ENCODE peak calls at places on chromosome 22, in six cellular contexts. D is GM06990, K is K562, E is fibroblast of pulmonary artery, X is ovary, N is transverse colon. B is an unnamed sample.

GRCh38 chr22:19825016-19825339 is 29.7 kb downstream of the GNB1L start:
- DNase-seq in D (no peak), K (no peak), E (no peak), X (no peak), N (no peak), B (no peak)

GRCh38 chr22:16654882-16655281 is 62.3 kb upstream of the CCT8L2 start:
- DNase-seq in D (no peak), K (no peak), E (no peak), X (no peak), N (no peak), B (no peak)

GRCh38 chr22:35597692-35598395 is 19.3 kb downstream of the MB start:
- DNase-seq in D (no peak), K (no peak), E (no peak), X (no peak), N (no peak), B (no peak)

GRCh38 chr22:26673485-26673884 is 16.1 kb downstream of the MIAT start:
- DNase-seq in D (no peak), K (no peak), E (peak; percentile 27), X (no peak), N (peak; percentile 22), B (peak; percentile 37)

GRCh38 chr22:31836010-31836409 is 82.2 kb downstream of the DEPDC5 start:
- DNase-seq in D (no peak), K (no peak), E (no peak), X (no peak), N (no peak), B (no peak)

GRCh38 chr22:33577862-33578411 is 342.3 kb downstream of the LARGE1 start:
- DNase-seq in D (no peak), K (no peak), E (no peak), X (no peak), N (no peak), B (no peak)

GRCh38 chr22:45472426-45472825 is 30.3 kb upstream of the FBLN1 start:
- DNase-seq in D (no peak), K (no peak), E (no peak), X (no peak), N (no peak), B (no peak)

GRCh38 chr22:31296258-31296657 is 4.0 kb upstream of the PIK3IP1 start:
- DNase-seq in D (no peak), K (no peak), E (peak; percentile 73), X (no peak), N (no peak), B (peak; percentile 44)

GRCh38 chr22:33542722-33543121 is 377.6 kb downstream of the LARGE1 start:
- DNase-seq in D (no peak), K (no peak), E (no peak), X (no peak), N (no peak), B (no peak)

GRCh38 chr22:26724414-26724813 is 67.0 kb downstream of the MIAT start:
- DNase-seq in D (no peak), K (no peak), E (no peak), X (no peak), N (no peak), B (no peak)

GRCh38 chr22:46374663-46375474 is 39.4 kb downstream of the TRMU start:
- DNase-seq in D (no peak), K (no peak), E (no peak), X (no peak), N (peak; percentile 85), B (no peak)

GRCh38 chr22:18991828-18992442 is 55.8 kb upstream of the PRODH start:
- DNase-seq in D (no peak), K (peak; percentile 15), E (no peak), X (no peak), N (no peak), B (no peak)

GRCh38 chr22:42388130-42388797 is 43.9 kb downstream of the NFAM1 start:
- DNase-seq in D (no peak), K (peak; percentile 30), E (peak; percentile 10), X (no peak), N (no peak), B (no peak)

GRCh38 chr22:27881404-27881803 is 37.7 kb downstream of the PITPNB start:
- DNase-seq in D (no peak), K (no peak), E (peak; percentile 60), X (peak; percentile 58), N (peak; percentile 35), B (peak; percentile 66)

GRCh38 chr22:35518781-35519180 is 21.9 kb upstream of the RASD2 start:
- DNase-seq in D (no peak), K (no peak), E (no peak), X (no peak), N (no peak), B (no peak)

GRCh38 chr22:17880020-17880419 is 105.8 kb upstream of the BID start:
- DNase-seq in D (no peak), K (no peak), E (no peak), X (no peak), N (no peak), B (no peak)

GRCh38 chr22:41799486-41800347 is 762 bp upstream of the CCDC134 start:
- DNase-seq in D (peak; percentile 24), K (peak; percentile 68), E (peak; percentile 22), X (no peak), N (peak; percentile 29), B (peak; percentile 56)

GRCh38 chr22:17962168-17962567 is 62.2 kb downstream of the MICAL3 start:
- DNase-seq in D (no peak), K (no peak), E (no peak), X (no peak), N (no peak), B (no peak)

GRCh38 chr22:32880061-32880460 is 78.6 kb downstream of the TIMP3 start:
- DNase-seq in D (no peak), K (no peak), E (peak; percentile 67), X (no peak), N (no peak), B (peak; percentile 40)

GRCh38 chr22:46791201-46791731 is 28.8 kb downstream of the TBC1D22A start:
- DNase-seq in D (no peak), K (no peak), E (peak; percentile 33), X (peak; percentile 43), N (peak; percentile 53), B (peak; percentile 60)

GRCh38 chr22:21698430-21699329 is 32.9 kb downstream of the PPIL2 start:
- DNase-seq in D (no peak), K (peak; percentile 65), E (peak; percentile 24), X (no peak), N (no peak), B (peak; percentile 31)

GRCh38 chr22:40300884-40301672 is 45.2 kb upstream of the ADSL start:
- DNase-seq in D (peak; percentile 17), K (no peak), E (no peak), X (no peak), N (no peak), B (no peak)

GRCh38 chr22:39175127-39176066 is 22.9 kb upstream of the CBX7 start:
- DNase-seq in D (no peak), K (no peak), E (no peak), X (peak; percentile 55), N (no peak), B (no peak)
- TF ChIP-seq CTCF in D (no peak), K (no peak), E (no peak), X (no peak), N (no peak), B (no peak)

GRCh38 chr22:29607426-29607825 is 4.0 kb downstream of the NF2 start:
- DNase-seq in D (no peak), K (no peak), E (peak; percentile 49), X (no peak), N (no peak), B (no peak)
- H3K4me3 ChIP-seq in D (no peak overlapping the region), K (no peak overlapping the region), E (no peak overlapping the region), X (no peak overlapping the region), N (no peak overlapping the region), B (no peak overlapping the region)

GRCh38 chr22:37199103-37199838 is 11.2 kb upstream of the C1QTNF6 start:
- DNase-seq in D (peak; percentile 99), K (peak; percentile 86), E (peak; percentile 98), X (peak; percentile 100), N (peak; percentile 100), B (peak; percentile 95)

GRCh38 chr22:37196539-37197450 is 8.7 kb upstream of the C1QTNF6 start:
- DNase-seq in D (no peak), K (no peak), E (peak; percentile 91), X (peak; percentile 92), N (peak; percentile 91), B (peak; percentile 82)

GRCh38 chr22:37199839-37200161 is 11.8 kb upstream of the C1QTNF6 start:
- DNase-seq in D (no peak), K (peak; percentile 58), E (no peak), X (no peak), N (no peak), B (no peak)

GRCh38 chr22:37197451-37198289 is 9.6 kb upstream of the C1QTNF6 start:
- DNase-seq in D (no peak), K (no peak), E (peak; percentile 77), X (peak; percentile 78), N (peak; percentile 72), B (peak; percentile 65)

DNA sequence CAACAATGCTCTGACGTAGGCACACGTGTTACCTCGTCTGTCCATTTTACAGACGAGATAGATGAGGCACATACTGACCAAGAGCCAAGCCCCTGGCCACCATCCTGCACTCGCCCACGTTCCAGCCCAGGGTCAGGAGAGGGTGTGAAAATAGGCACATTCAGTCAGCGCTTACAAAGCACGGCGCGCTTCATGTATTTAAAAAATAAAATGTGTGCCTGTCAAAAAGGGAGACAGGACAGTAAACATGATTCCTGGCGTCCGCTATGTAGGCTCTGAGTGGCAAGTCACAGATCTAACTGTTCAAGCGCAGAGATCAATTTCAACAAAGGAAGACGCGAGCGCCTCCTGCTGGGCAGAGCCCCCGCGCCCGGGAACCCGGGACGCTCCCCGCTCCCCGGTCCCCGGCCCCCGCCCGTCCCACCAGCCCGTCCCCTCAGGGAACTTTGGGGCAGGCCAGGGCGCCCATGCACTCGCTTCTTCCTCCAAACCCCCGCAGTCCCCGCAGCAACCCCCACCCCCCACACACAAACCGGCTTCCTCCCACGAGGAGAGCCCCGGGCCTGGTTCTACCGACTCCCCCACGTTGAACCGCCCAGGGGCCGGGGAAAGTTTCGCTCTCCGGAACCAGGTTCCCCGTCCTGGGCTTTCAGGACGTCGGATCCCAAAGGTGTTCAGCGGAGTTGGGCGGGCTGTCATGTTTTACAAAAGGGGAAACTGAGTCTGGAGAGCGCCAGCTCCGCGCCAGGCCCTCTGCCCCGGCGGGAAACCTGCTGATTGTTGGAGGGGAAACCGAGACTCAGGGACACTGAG is 10.4 kb upstream of the C1QTNF6 start:
- DNase-seq in D (peak; percentile 89), K (peak; percentile 72), E (peak; percentile 74), X (peak; percentile 91), N (peak; percentile 94), B (peak; percentile 59)
- TF ChIP-seq CTCF in D (peak; percentile 84), K (peak; percentile 69), E (peak; percentile 57), X (peak; percentile 50), N (peak; percentile 91), B (peak; percentile 66)

DNA sequence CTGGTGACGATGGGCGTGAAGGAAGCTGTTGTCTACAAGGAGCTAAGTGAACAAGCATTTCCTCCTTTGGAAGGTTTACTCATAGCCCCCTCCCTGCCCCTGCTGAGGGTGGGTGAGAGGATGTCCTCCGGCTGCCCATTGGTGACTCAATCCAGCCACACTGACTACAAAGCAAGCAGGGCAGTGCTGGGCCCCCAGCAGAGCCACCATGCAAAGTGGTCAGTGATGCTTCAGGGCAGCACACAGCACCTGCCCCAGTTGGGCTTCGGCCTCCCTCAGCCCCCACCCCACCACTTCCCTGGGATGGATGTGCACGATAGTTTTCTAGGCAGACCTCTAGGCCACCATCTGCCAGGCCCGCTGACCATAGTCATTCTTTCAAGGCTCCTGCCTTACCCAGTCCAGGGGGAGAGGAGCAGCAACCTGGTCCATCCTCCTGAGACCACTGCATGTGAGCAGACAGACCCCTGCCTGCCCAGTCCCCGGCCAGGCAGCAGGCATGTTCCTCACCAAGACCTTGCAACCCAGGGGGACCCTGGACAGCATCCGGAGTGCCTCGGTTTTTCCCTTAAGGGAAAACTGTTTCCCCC is 125.1 kb downstream of the BCR start:
- DNase-seq in D (no peak), K (no peak), E (peak; percentile 83), X (peak; percentile 43), N (no peak), B (peak; percentile 91)
- H3K4me3 ChIP-seq in D (no peak overlapping the region), K (no peak overlapping the region), E (peak overlapping the region; percentile 40), X (no peak overlapping the region), N (no peak overlapping the region), B (no peak overlapping the region)

GRCh38 chr22:29208502-29208862 is 2.8 kb downstream of the EMID1 start:
- DNase-seq in D (no peak), K (no peak), E (no peak), X (no peak), N (no peak), B (no peak)
- TF ChIP-seq CTCF in D (no peak), K (no peak), E (no peak), X (no peak), N (no peak), B (no peak)